ENCODE peak calls at places on chromosomes 7 and 10, in nine cellular contexts. One of them, this sample, is unnamed.

GRCh38 chr7:92797284-92797683 is 39.1 kb downstream of the CDK6 start:
- DNase-seq in A549: no peak
- DNase-seq in keratinocyte: no peak
- DNase-seq in naive thymus-derived CD4-positive, alpha-beta T cell: no peak
- DNase-seq in lower lobe of right lung: no peak
- DNase-seq in ACHN: no peak
- DNase-seq in activated CD8-positive, alpha-beta memory T cell treated with anti-CD3 and anti-CD28 coated beads, Interleukin-2, amount 50 U/mL, for 48 hours: no peak
- DNase-seq in pancreas: no peak
- DNase-seq in skeletal muscle cell: no peak
- DNase-seq in this sample: no peak

GRCh38 chr10:48555310-48556042 is 49.4 kb downstream of the ARHGAP22 start:
- DNase-seq in A549: no peak
- DNase-seq in keratinocyte: no peak
- DNase-seq in naive thymus-derived CD4-positive, alpha-beta T cell: no peak
- DNase-seq in lower lobe of right lung: no peak
- DNase-seq in ACHN: no peak
- DNase-seq in activated CD8-positive, alpha-beta memory T cell treated with anti-CD3 and anti-CD28 coated beads, Interleukin-2, amount 50 U/mL, for 48 hours: peak
- DNase-seq in pancreas: peak
- DNase-seq in skeletal muscle cell: no peak
- DNase-seq in this sample: no peak

GRCh38 chr7:5339949-5340348 is 57.2 kb downstream of the SLC29A4 start:
- DNase-seq in A549: no peak
- DNase-seq in keratinocyte: no peak
- DNase-seq in naive thymus-derived CD4-positive, alpha-beta T cell: no peak
- DNase-seq in lower lobe of right lung: no peak
- DNase-seq in ACHN: no peak
- DNase-seq in activated CD8-positive, alpha-beta memory T cell treated with anti-CD3 and anti-CD28 coated beads, Interleukin-2, amount 50 U/mL, for 48 hours: no peak
- DNase-seq in pancreas: no peak
- DNase-seq in skeletal muscle cell: no peak
- DNase-seq in this sample: no peak

GRCh38 chr7:122033641-122034040 is 110.4 kb downstream of the AASS start:
- DNase-seq in A549: no peak
- DNase-seq in keratinocyte: no peak
- DNase-seq in naive thymus-derived CD4-positive, alpha-beta T cell: no peak
- DNase-seq in lower lobe of right lung: no peak
- DNase-seq in ACHN: no peak
- DNase-seq in activated CD8-positive, alpha-beta memory T cell treated with anti-CD3 and anti-CD28 coated beads, Interleukin-2, amount 50 U/mL, for 48 hours: no peak
- DNase-seq in pancreas: no peak
- DNase-seq in skeletal muscle cell: no peak
- DNase-seq in this sample: no peak

GRCh38 chr7:43112941-43113621 is 634 bp downstream of the HECW1 start:
- DNase-seq in A549: peak
- DNase-seq in keratinocyte: no peak
- DNase-seq in naive thymus-derived CD4-positive, alpha-beta T cell: no peak
- DNase-seq in lower lobe of right lung: no peak
- DNase-seq in ACHN: peak
- DNase-seq in activated CD8-positive, alpha-beta memory T cell treated with anti-CD3 and anti-CD28 coated beads, Interleukin-2, amount 50 U/mL, for 48 hours: no peak
- DNase-seq in pancreas: peak
- DNase-seq in skeletal muscle cell: no peak
- DNase-seq in this sample: peak

GRCh38 chr7:142919656-142920055 is 13.9 kb downstream of the TRPV5 start:
- DNase-seq in A549: no peak
- DNase-seq in keratinocyte: no peak
- DNase-seq in naive thymus-derived CD4-positive, alpha-beta T cell: no peak
- DNase-seq in lower lobe of right lung: no peak
- DNase-seq in ACHN: no peak
- DNase-seq in activated CD8-positive, alpha-beta memory T cell treated with anti-CD3 and anti-CD28 coated beads, Interleukin-2, amount 50 U/mL, for 48 hours: no peak
- DNase-seq in pancreas: no peak
- DNase-seq in skeletal muscle cell: no peak
- DNase-seq in this sample: no peak

GRCh38 chr10:93746844-93747284 is 10.9 kb upstream of the LGI1 start:
- DNase-seq in A549: peak
- DNase-seq in keratinocyte: peak
- DNase-seq in naive thymus-derived CD4-positive, alpha-beta T cell: no peak
- DNase-seq in lower lobe of right lung: no peak
- DNase-seq in ACHN: peak
- DNase-seq in activated CD8-positive, alpha-beta memory T cell treated with anti-CD3 and anti-CD28 coated beads, Interleukin-2, amount 50 U/mL, for 48 hours: no peak
- DNase-seq in pancreas: no peak
- DNase-seq in skeletal muscle cell: peak
- DNase-seq in this sample: no peak

GRCh38 chr7:116499168-116500070 is at the start of gene CAV2:
- DNase-seq in A549: peak
- DNase-seq in keratinocyte: peak
- DNase-seq in naive thymus-derived CD4-positive, alpha-beta T cell: no peak
- DNase-seq in lower lobe of right lung: peak
- DNase-seq in ACHN: peak
- DNase-seq in activated CD8-positive, alpha-beta memory T cell treated with anti-CD3 and anti-CD28 coated beads, Interleukin-2, amount 50 U/mL, for 48 hours: peak
- DNase-seq in pancreas: peak
- DNase-seq in skeletal muscle cell: no peak
- DNase-seq in this sample: peak

This sample was measured in HAP-1.